ENCODE peak calls at places on chromosomes 1 and 21, in four cellular contexts. F is psoas muscle, Z is adrenal gland, A is heart right ventricle. T is an unnamed sample.

GRCh38 chr1:7885513-7886298 is 32.8 kb upstream of the UTS2 start:
- DNase-seq in F (peak), A (no peak), Z (no peak), T (no peak)

GRCh38 chr21:33584455-33584854 is 4.0 kb downstream of the DONSON start:
- DNase-seq in F (no peak), A (no peak), Z (no peak), T (no peak)

GRCh38 chr1:72936151-72936740 is 653.9 kb upstream of the NEGR1 start:
- DNase-seq in F (no peak), Z (no peak), A (no peak), T (no peak)

GRCh38 chr1:234402939-234403338 is 29.7 kb downstream of the COA6 start:
- DNase-seq in A (no peak), Z (no peak), F (no peak), T (no peak)

GRCh38 chr1:109075531-109076490 is at the start of gene TAF13:
- DNase-seq in A (peak), F (peak), Z (peak), T (peak)

GRCh38 chr1:110508038-110508437 is 10.9 kb downstream of the KCNA10 start:
- DNase-seq in F (peak), Z (no peak), A (peak), T (peak)

GRCh38 chr1:216124382-216124781 is 298.9 kb downstream of the USH2A start:
- DNase-seq in Z (no peak), F (no peak), A (no peak), T (no peak)

GRCh38 chr21:38773108-38774061 is 32.3 kb upstream of the ETS2 start:
- DNase-seq in Z (no peak), F (no peak), A (peak), T (peak)

GRCh38 chr1:205800470-205800869 is 12.5 kb downstream of the SLC41A1 start:
- DNase-seq in Z (no peak), A (no peak), F (no peak), T (no peak)

GRCh38 chr1:111436726-111437125 is 9.2 kb upstream of the OVGP1 start:
- DNase-seq in Z (no peak), A (no peak), F (no peak), T (no peak)

GRCh38 chr1:3581296-3581695 is 30.0 kb downstream of the MEGF6 start:
- DNase-seq in F (no peak), Z (no peak), A (no peak), T (no peak)

GRCh38 chr1:86846166-86846647 is 67.7 kb downstream of the SELENOF start:
- DNase-seq in A (no peak), Z (no peak), F (no peak), T (no peak)

GRCh38 chr1:90417139-90417538 is 300.0 kb downstream of the BARHL2 start:
- DNase-seq in F (no peak), Z (no peak), A (no peak), T (no peak)

GRCh38 chr1:209207701-209208286 is 375.7 kb upstream of the CAMK1G start:
- DNase-seq in A (peak), F (peak), Z (peak), T (no peak)

GRCh38 chr1:247829651-247830050 is 5.7 kb upstream of the OR14A16 start:
- DNase-seq in F (no peak), Z (no peak), A (no peak), T (no peak)

GRCh38 chr1:154992721-154993571 is 440 bp upstream of the LENEP start:
- DNase-seq in A (no peak), Z (peak), F (no peak), T (no peak)

GRCh38 chr1:31570906-31571305 is 5.4 kb upstream of the TINAGL1 start:
- DNase-seq in Z (peak), F (no peak), A (no peak), T (no peak)

GRCh38 chr1:1055841-1056736 is 18.0 kb downstream of the RNF223 start:
- DNase-seq in Z (no peak), A (no peak), F (no peak), T (no peak)

GRCh38 chr1:1060281-1061000 is 13.7 kb downstream of the RNF223 start:
- DNase-seq in Z (no peak), A (no peak), F (no peak), T (no peak)

GRCh38 chr1:1059494-1060280 is 14.4 kb downstream of the RNF223 start:
- DNase-seq in Z (peak), F (peak), A (peak), T (peak)

GRCh38 chr1:1058921-1059493 is 15.1 kb downstream of the RNF223 start:
- DNase-seq in F (no peak), A (no peak), Z (no peak), T (no peak)

GRCh38 chr1:1058088-1058905 is 15.8 kb downstream of the RNF223 start:
- DNase-seq in Z (no peak), A (no peak), F (no peak), T (no peak)
- H3K4me3 ChIP-seq in Z (no peak), A (no peak), F (peak), T (peak)

GRCh38 chr1:43531453-43531905 is 796 bp downstream of the PTPRF start:
- DNase-seq in A (no peak), Z (no peak), F (no peak), T (no peak)
- H3K4me3 ChIP-seq in A (peak), Z (peak), F (peak), T (peak)

GRCh38 chr21:42668193-42668592 is 14.8 kb downstream of the PDE9A start:
- DNase-seq in F (no peak), A (no peak), Z (no peak), T (no peak)
- H3K4me3 ChIP-seq in F (no peak), A (no peak), Z (no peak), T (no peak)

GRCh38 chr1:239389703-239390102 is 3.3 kb downstream of the CHRM3 start:
- DNase-seq in F (no peak), Z (no peak), A (no peak), T (no peak)

GRCh38 chr1:239383714-239384113 is 2.7 kb upstream of the CHRM3 start:
- DNase-seq in F (no peak), A (no peak), Z (no peak), T (no peak)

GRCh38 chr1:239386453-239387303 is at the start of gene CHRM3:
- DNase-seq in Z (peak), A (no peak), F (peak), T (no peak)

GRCh38 chr1:239388578-239388977 is 2.2 kb downstream of the CHRM3 start:
- DNase-seq in Z (no peak), F (no peak), A (no peak), T (no peak)

DNA sequence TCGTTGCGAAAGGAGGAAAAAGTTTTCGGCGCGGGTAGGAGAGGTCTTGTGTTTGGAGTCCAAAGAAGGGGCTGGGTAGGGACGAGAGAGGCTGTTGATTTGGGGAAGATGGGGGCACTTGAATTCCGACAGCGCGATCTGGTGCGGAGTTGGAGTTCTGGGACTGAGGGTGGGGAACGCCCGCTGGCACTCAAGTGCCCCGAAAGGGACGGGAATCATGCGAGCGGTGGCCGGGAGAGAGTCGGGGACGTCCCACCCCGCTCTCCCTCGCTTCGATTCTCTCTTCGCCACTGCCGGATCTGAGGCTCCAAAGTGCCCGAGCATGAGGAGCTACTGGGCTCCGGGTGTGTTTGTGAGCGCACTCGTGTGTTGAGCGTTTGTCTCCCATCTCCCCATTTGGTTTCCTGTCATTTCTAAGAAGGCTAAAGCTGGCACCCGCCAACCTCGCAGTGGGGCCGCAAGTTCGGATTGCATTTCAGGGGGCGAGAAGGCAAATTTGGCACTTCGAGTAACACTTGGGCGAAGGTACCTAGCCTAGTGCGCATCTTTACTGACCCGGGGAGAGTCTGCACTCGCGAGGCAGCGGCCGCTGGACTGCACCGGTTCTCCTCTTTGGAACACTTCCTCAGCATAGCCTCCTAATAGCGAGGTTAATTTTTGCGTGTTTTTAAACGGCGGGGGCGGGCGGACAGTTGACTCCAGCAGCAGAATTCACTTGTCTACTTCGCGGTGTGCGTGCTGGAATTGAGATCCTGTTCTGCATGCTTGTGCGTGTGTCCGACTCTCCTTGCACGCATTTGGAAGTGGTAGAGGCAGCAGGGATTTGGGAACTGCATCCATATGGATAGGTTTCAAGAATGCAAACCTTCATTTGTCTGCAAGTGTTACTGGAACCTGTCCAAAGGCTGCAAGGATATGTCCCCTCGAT is 1.2 kb downstream of the CHRM3 start:
- DNase-seq in A (no peak), F (no peak), Z (no peak), T (no peak)
- H3K4me3 ChIP-seq in A (peak), F (peak), Z (no peak), T (peak)

GRCh38 chr1:231020139-231020601 is 19.9 kb downstream of the FAM89A start:
- DNase-seq in F (no peak), A (no peak), Z (no peak), T (no peak)
- H3K4me3 ChIP-seq in F (no peak), A (no peak), Z (no peak), T (no peak)

GRCh38 chr1:175269151-175269550 is 76.6 kb upstream of the KIAA0040 start:
- DNase-seq in A (no peak), F (no peak), Z (no peak), T (no peak)

GRCh38 chr1:175270361-175270760 is 77.8 kb upstream of the KIAA0040 start:
- DNase-seq in A (no peak), Z (no peak), F (no peak), T (no peak)

GRCh38 chr1:175272361-175272760 is 79.8 kb upstream of the KIAA0040 start:
- DNase-seq in Z (no peak), F (no peak), A (no peak), T (no peak)

GRCh38 chr1:175267716-175268416 is 75.3 kb upstream of the KIAA0040 start:
- DNase-seq in F (peak), A (peak), Z (peak), T (peak)

DNA sequence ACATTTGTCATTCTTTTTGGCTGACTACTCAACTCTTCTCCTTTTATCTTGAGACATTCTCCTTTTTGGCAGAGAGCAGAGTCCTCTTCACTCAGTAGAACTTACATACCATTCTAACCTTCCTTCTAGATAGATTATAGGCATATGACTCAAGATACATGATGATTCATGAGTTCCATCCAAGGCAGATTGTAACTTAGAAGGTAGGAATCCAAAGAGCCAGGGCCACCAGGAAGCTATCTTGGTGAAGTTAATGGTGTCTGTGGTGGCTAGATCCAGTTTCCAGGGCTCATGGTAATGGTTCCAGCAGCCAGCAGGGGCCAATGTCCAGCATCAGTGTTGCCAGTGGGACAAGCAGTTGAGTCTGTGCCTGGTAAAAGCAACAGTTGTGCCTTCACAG is 76.1 kb upstream of the KIAA0040 start:
- DNase-seq in A (no peak), F (no peak), Z (no peak), T (no peak)
- H3K4me3 ChIP-seq in A (no peak), F (no peak), Z (no peak), T (no peak)

GRCh38 chr1:172165403-172165802 is 255.1 kb upstream of the C1orf105 start:
- DNase-seq in Z (no peak), F (no peak), A (no peak), T (no peak)

GRCh38 chr1:172163479-172164215 is 256.8 kb upstream of the C1orf105 start:
- DNase-seq in Z (no peak), A (no peak), F (no peak), T (no peak)

GRCh38 chr1:172172267-172172880 is 248.1 kb upstream of the C1orf105 start:
- DNase-seq in A (no peak), Z (no peak), F (no peak), T (no peak)

GRCh38 chr1:172167801-172168596 is 252.5 kb upstream of the C1orf105 start:
- DNase-seq in A (no peak), Z (no peak), F (no peak), T (no peak)

GRCh38 chr1:172168597-172168872 is 251.9 kb upstream of the C1orf105 start:
- DNase-seq in A (no peak), Z (no peak), F (no peak), T (no peak)
- H3K4me3 ChIP-seq in A (no peak), Z (no peak), F (no peak), T (no peak)